ENCODE peak calls at places on chromosome 1, in nine cellular contexts. One of them, this sample, is unnamed.

GRCh38 chr1:31591425-31592093 is 15.2 kb downstream of the TINAGL1 start:
- DNase-seq in Panc1: no peak
- DNase-seq in right lobe of liver: peak; percentile 11
- DNase-seq in spleen: no peak
- DNase-seq in Peyer's patch: peak; percentile 11
- DNase-seq in stomach: no peak
- DNase-seq in astrocyte of the spinal cord: peak; percentile 38
- DNase-seq in AG04450: no peak
- DNase-seq in cardiac fibroblast: no peak
- DNase-seq in this sample: no peak

GRCh38 chr1:222443566-222443965 is 104.3 kb downstream of the HHIPL2 start:
- DNase-seq in Panc1: no peak
- DNase-seq in right lobe of liver: no peak
- DNase-seq in spleen: no peak
- DNase-seq in Peyer's patch: no peak
- DNase-seq in stomach: no peak
- DNase-seq in astrocyte of the spinal cord: peak; percentile 8
- DNase-seq in AG04450: no peak
- DNase-seq in cardiac fibroblast: no peak
- DNase-seq in this sample: no peak

GRCh38 chr1:245310605-245311531 is 156.1 kb downstream of the KIF26B start:
- DNase-seq in Panc1: no peak
- DNase-seq in right lobe of liver: no peak
- DNase-seq in spleen: peak; percentile 71
- DNase-seq in Peyer's patch: no peak
- DNase-seq in stomach: no peak
- DNase-seq in astrocyte of the spinal cord: no peak
- DNase-seq in AG04450: no peak
- DNase-seq in cardiac fibroblast: peak; percentile 56
- DNase-seq in this sample: peak; percentile 13

GRCh38 chr1:18962855-18963737 is 6.6 kb upstream of the IFFO2 start:
- DNase-seq in Panc1: no peak
- DNase-seq in right lobe of liver: no peak
- DNase-seq in spleen: peak; percentile 36
- DNase-seq in Peyer's patch: no peak
- DNase-seq in stomach: no peak
- DNase-seq in astrocyte of the spinal cord: no peak
- DNase-seq in AG04450: no peak
- DNase-seq in cardiac fibroblast: no peak
- DNase-seq in this sample: no peak

GRCh38 chr1:58971629-58972140 is 187.8 kb upstream of the JUN start:
- DNase-seq in Panc1: no peak
- DNase-seq in right lobe of liver: peak; percentile 89
- DNase-seq in spleen: no peak
- DNase-seq in Peyer's patch: no peak
- DNase-seq in stomach: peak; percentile 32
- DNase-seq in astrocyte of the spinal cord: no peak
- DNase-seq in AG04450: no peak
- DNase-seq in cardiac fibroblast: peak; percentile 12
- DNase-seq in this sample: no peak

GRCh38 chr1:40922969-40923368 is 56.5 kb upstream of the CTPS1 start:
- DNase-seq in Panc1: no peak
- DNase-seq in right lobe of liver: no peak
- DNase-seq in spleen: no peak
- DNase-seq in Peyer's patch: no peak
- DNase-seq in stomach: peak; percentile 74
- DNase-seq in astrocyte of the spinal cord: no peak
- DNase-seq in AG04450: no peak
- DNase-seq in cardiac fibroblast: no peak
- DNase-seq in this sample: no peak

GRCh38 chr1:35047188-35047858 is 15.6 kb upstream of the ZMYM6 start:
- DNase-seq in Panc1: no peak
- DNase-seq in right lobe of liver: no peak
- DNase-seq in spleen: no peak
- DNase-seq in Peyer's patch: no peak
- DNase-seq in stomach: no peak
- DNase-seq in astrocyte of the spinal cord: peak; percentile 92
- DNase-seq in AG04450: peak; percentile 51
- DNase-seq in cardiac fibroblast: peak; percentile 99
- DNase-seq in this sample: no peak

GRCh38 chr1:32925360-32926142 is 24.4 kb upstream of the TMEM54 start:
- DNase-seq in Panc1: no peak
- DNase-seq in right lobe of liver: no peak
- DNase-seq in spleen: no peak
- DNase-seq in Peyer's patch: no peak
- DNase-seq in stomach: no peak
- DNase-seq in astrocyte of the spinal cord: peak; percentile 22
- DNase-seq in AG04450: no peak
- DNase-seq in cardiac fibroblast: no peak
- DNase-seq in this sample: no peak

GRCh38 chr1:74247881-74248528 is 12.8 kb downstream of the TNNI3K start:
- DNase-seq in Panc1: no peak
- DNase-seq in right lobe of liver: peak; percentile 37
- DNase-seq in spleen: peak; percentile 50
- DNase-seq in Peyer's patch: no peak
- DNase-seq in stomach: no peak
- DNase-seq in astrocyte of the spinal cord: no peak
- DNase-seq in AG04450: no peak
- DNase-seq in cardiac fibroblast: no peak
- DNase-seq in this sample: no peak

GRCh38 chr1:152244576-152244975 is 20.6 kb upstream of the HRNR start:
- DNase-seq in Panc1: no peak
- DNase-seq in right lobe of liver: no peak
- DNase-seq in spleen: no peak
- DNase-seq in Peyer's patch: no peak
- DNase-seq in stomach: no peak
- DNase-seq in astrocyte of the spinal cord: no peak
- DNase-seq in AG04450: no peak
- DNase-seq in cardiac fibroblast: peak; percentile 27
- DNase-seq in this sample: no peak

GRCh38 chr1:20442920-20443625 is 42.9 kb downstream of the CAMK2N1 start:
- DNase-seq in Panc1: no peak
- DNase-seq in right lobe of liver: no peak
- DNase-seq in spleen: no peak
- DNase-seq in Peyer's patch: no peak
- DNase-seq in stomach: no peak
- DNase-seq in astrocyte of the spinal cord: no peak
- DNase-seq in AG04450: no peak
- DNase-seq in cardiac fibroblast: no peak
- DNase-seq in this sample: no peak

GRCh38 chr1:180482425-180483275 is 19.7 kb downstream of the ACBD6 start:
- DNase-seq in Panc1: peak; percentile 36
- DNase-seq in right lobe of liver: no peak
- DNase-seq in spleen: no peak
- DNase-seq in Peyer's patch: no peak
- DNase-seq in stomach: no peak
- DNase-seq in astrocyte of the spinal cord: peak; percentile 73
- DNase-seq in AG04450: no peak
- DNase-seq in cardiac fibroblast: peak; percentile 76
- DNase-seq in this sample: peak; percentile 26

GRCh38 chr1:180198186-180198585 is 31.9 kb upstream of the LHX4 start:
- DNase-seq in Panc1: no peak
- DNase-seq in right lobe of liver: no peak
- DNase-seq in spleen: no peak
- DNase-seq in Peyer's patch: no peak
- DNase-seq in stomach: no peak
- DNase-seq in astrocyte of the spinal cord: no peak
- DNase-seq in AG04450: no peak
- DNase-seq in cardiac fibroblast: no peak
- DNase-seq in this sample: no peak

GRCh38 chr1:237471377-237471776 is 419.3 kb downstream of the ZP4 start:
- DNase-seq in Panc1: no peak
- DNase-seq in right lobe of liver: no peak
- DNase-seq in spleen: no peak
- DNase-seq in Peyer's patch: no peak
- DNase-seq in stomach: no peak
- DNase-seq in astrocyte of the spinal cord: no peak
- DNase-seq in AG04450: no peak
- DNase-seq in cardiac fibroblast: no peak
- DNase-seq in this sample: no peak

GRCh38 chr1:157377216-157377821 is 175.0 kb downstream of the FCRL5 start:
- DNase-seq in Panc1: no peak
- DNase-seq in right lobe of liver: no peak
- DNase-seq in spleen: no peak
- DNase-seq in Peyer's patch: peak; percentile 23
- DNase-seq in stomach: peak; percentile 37
- DNase-seq in astrocyte of the spinal cord: peak; percentile 22
- DNase-seq in AG04450: no peak
- DNase-seq in cardiac fibroblast: peak; percentile 56
- DNase-seq in this sample: no peak

GRCh38 chr1:43008425-43009108 is 49.9 kb upstream of the SLC2A1 start:
- DNase-seq in Panc1: no peak
- DNase-seq in right lobe of liver: no peak
- DNase-seq in spleen: no peak
- DNase-seq in Peyer's patch: no peak
- DNase-seq in stomach: no peak
- DNase-seq in astrocyte of the spinal cord: peak; percentile 7
- DNase-seq in AG04450: no peak
- DNase-seq in cardiac fibroblast: no peak
- DNase-seq in this sample: no peak

GRCh38 chr1:34129630-34130029 is 35.4 kb downstream of the CSMD2 start:
- DNase-seq in Panc1: no peak
- DNase-seq in right lobe of liver: no peak
- DNase-seq in spleen: no peak
- DNase-seq in Peyer's patch: no peak
- DNase-seq in stomach: no peak
- DNase-seq in astrocyte of the spinal cord: no peak
- DNase-seq in AG04450: no peak
- DNase-seq in cardiac fibroblast: no peak
- DNase-seq in this sample: no peak

DNA sequence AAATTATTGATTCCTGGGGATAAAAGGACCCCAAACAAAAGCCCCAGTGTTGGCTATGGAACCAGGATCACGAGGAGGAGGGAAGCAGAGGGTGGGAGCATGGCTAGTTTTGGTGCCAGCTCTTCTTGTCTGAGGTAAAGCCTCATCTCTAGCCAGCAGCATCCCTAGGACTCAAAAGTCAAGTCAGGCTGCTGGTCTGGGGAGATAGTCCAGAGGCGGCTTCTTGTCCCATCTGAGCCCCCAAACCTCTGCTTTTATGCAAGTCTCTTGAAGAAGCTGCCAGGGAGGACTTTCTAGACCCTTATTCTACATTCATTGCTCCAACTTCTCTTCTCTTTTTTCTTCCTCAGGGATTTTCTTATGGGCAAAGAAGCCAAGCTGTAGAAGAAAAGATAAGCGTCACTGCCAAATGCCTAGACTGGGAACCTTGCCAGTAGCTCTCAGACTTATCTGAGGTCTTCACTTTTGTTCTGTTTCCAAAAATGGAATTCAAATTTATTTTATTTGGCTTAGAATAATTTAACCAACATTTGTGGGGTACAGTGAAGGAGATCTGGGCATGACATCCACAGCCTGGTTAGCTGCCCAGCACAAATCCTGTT is 6.9 kb upstream of the ANKRD35 start:
- DNase-seq in Panc1: no peak
- DNase-seq in right lobe of liver: no peak
- DNase-seq in spleen: no peak
- DNase-seq in Peyer's patch: no peak
- DNase-seq in stomach: peak; percentile 79
- DNase-seq in astrocyte of the spinal cord: peak; percentile 61
- DNase-seq in AG04450: peak; percentile 32
- DNase-seq in cardiac fibroblast: peak; percentile 59
- DNase-seq in this sample: no peak
- H3K4me3 ChIP-seq in Panc1: no peak overlapping the region
- H3K4me3 ChIP-seq in right lobe of liver: no peak overlapping the region
- H3K4me3 ChIP-seq in spleen: no peak overlapping the region
- H3K4me3 ChIP-seq in Peyer's patch: no peak overlapping the region
- H3K4me3 ChIP-seq in stomach: no peak overlapping the region
- H3K4me3 ChIP-seq in astrocyte of the spinal cord: no peak overlapping the region
- H3K4me3 ChIP-seq in AG04450: peak overlapping the region; percentile 33
- H3K4me3 ChIP-seq in cardiac fibroblast: no peak overlapping the region
- H3K4me3 ChIP-seq in this sample: no peak overlapping the region

DNA sequence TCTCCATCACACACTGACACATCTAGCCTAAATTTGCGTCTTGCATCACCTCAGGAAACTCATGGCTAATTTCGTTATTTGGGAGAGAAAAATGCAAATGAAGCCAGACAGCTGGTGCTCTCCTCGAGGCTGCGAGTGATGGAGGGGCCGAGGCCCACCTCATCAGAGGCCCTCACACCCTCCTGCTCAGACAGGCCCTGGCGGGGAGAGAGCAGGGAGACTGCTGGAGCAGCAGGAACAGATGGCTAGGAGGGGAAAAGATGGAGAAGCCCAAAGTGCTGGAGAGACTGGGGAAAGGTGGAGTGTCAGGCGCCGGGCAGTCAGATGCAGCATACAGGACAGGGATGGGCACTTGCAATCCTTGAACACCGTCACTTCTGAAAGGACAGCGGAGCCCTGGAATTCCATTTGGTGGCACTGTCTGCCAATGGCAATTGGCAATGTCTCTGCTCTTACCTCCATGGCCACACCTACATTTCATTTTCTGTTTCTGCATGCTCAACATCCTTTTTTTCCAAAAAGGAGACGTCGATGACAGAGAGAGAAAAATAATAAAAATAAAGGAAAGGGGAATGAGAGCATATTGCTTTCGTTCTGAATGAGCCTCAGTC is 286.2 kb downstream of the SPATA17 start:
- DNase-seq in Panc1: no peak
- DNase-seq in right lobe of liver: no peak
- DNase-seq in spleen: no peak
- DNase-seq in Peyer's patch: no peak
- DNase-seq in stomach: no peak
- DNase-seq in astrocyte of the spinal cord: no peak
- DNase-seq in AG04450: no peak
- DNase-seq in cardiac fibroblast: no peak
- DNase-seq in this sample: no peak
- TF ChIP-seq CTCF in Panc1: no peak
- TF ChIP-seq CTCF in right lobe of liver: no peak
- TF ChIP-seq CTCF in spleen: no peak
- TF ChIP-seq CTCF in Peyer's patch: no peak
- TF ChIP-seq CTCF in stomach: no peak
- TF ChIP-seq CTCF in astrocyte of the spinal cord: no peak
- TF ChIP-seq CTCF in AG04450: no peak
- TF ChIP-seq CTCF in cardiac fibroblast: no peak
- TF ChIP-seq CTCF in this sample: no peak

GRCh38 chr1:211353562-211354212 is 27.1 kb downstream of the TRAF5 start:
- DNase-seq in Panc1: no peak
- DNase-seq in right lobe of liver: no peak
- DNase-seq in spleen: no peak
- DNase-seq in Peyer's patch: no peak
- DNase-seq in stomach: no peak
- DNase-seq in astrocyte of the spinal cord: no peak
- DNase-seq in AG04450: no peak
- DNase-seq in cardiac fibroblast: no peak
- DNase-seq in this sample: no peak
- H3K4me3 ChIP-seq in Panc1: no peak overlapping the region
- H3K4me3 ChIP-seq in right lobe of liver: no peak overlapping the region
- H3K4me3 ChIP-seq in spleen: no peak overlapping the region
- H3K4me3 ChIP-seq in Peyer's patch: no peak overlapping the region
- H3K4me3 ChIP-seq in stomach: no peak overlapping the region
- H3K4me3 ChIP-seq in astrocyte of the spinal cord: no peak overlapping the region
- H3K4me3 ChIP-seq in AG04450: no peak overlapping the region
- H3K4me3 ChIP-seq in cardiac fibroblast: no peak overlapping the region
- H3K4me3 ChIP-seq in this sample: no peak overlapping the region

DNA sequence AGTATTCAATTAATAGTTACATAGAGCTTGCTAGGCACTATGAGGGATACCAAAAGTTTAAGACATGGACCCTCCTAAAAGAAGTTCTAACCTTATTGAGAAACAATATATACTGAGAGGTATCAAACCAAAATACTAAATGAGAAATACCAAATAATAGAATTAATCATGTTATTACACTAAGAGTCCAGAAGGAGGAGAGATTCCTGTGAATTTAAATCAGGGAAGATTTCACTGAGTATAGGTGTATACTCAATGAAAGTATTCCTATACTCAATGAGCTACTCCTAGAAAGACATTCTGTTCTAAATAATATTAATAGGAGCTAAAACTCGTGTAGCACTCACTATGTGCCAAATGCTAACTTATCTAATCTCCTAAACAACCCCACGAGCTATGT is 9.4 kb downstream of the CR1L start:
- DNase-seq in Panc1: no peak
- DNase-seq in right lobe of liver: no peak
- DNase-seq in spleen: no peak
- DNase-seq in Peyer's patch: no peak
- DNase-seq in stomach: no peak
- DNase-seq in astrocyte of the spinal cord: no peak
- DNase-seq in AG04450: no peak
- DNase-seq in cardiac fibroblast: peak; percentile 13
- DNase-seq in this sample: no peak
- TF ChIP-seq CTCF in Panc1: peak; percentile 28
- TF ChIP-seq CTCF in right lobe of liver: peak; percentile 30
- TF ChIP-seq CTCF in spleen: no peak
- TF ChIP-seq CTCF in Peyer's patch: no peak
- TF ChIP-seq CTCF in stomach: no peak
- TF ChIP-seq CTCF in astrocyte of the spinal cord: peak; percentile 19
- TF ChIP-seq CTCF in AG04450: peak; percentile 32
- TF ChIP-seq CTCF in cardiac fibroblast: peak; percentile 25
- TF ChIP-seq CTCF in this sample: no peak